ENCODE peak calls at places on chromosomes 5 and 9, in six cellular contexts. Q, L, F, D, J and B are unnamed samples.

GRCh38 chr9:16344343-16344742 is 526.1 kb downstream of the BNC2 start:
- DNase-seq in Q (no peak), L (no peak), F (no peak), D (no peak), J (no peak), B (no peak)

GRCh38 chr5:176387384-176387925 is 943 bp downstream of the NOP16 start:
- DNase-seq in Q (no peak), L (no peak), F (no peak), D (no peak), J (no peak), B (no peak)

GRCh38 chr5:145752947-145753346 is 82.2 kb downstream of the PRELID2 start:
- DNase-seq in Q (no peak), L (no peak), F (no peak), D (no peak), J (no peak), B (no peak)

GRCh38 chr5:56055287-56055686 is 60.5 kb upstream of the IL6ST start:
- DNase-seq in Q (no peak), L (no peak), F (no peak), D (no peak), J (no peak), B (no peak)

GRCh38 chr9:6219981-6220380 is 4.4 kb downstream of the IL33 start:
- DNase-seq in Q (no peak), L (no peak), F (no peak), D (no peak), J (no peak), B (no peak)

GRCh38 chr9:90433398-90433890 is 209.2 kb downstream of the DIRAS2 start:
- DNase-seq in Q (no peak), L (peak), F (no peak), D (no peak), J (peak), B (no peak)

GRCh38 chr5:79318935-79319614 is 83.1 kb downstream of the JMY start:
- DNase-seq in Q (no peak), L (no peak), F (no peak), D (no peak), J (peak), B (no peak)

GRCh38 chr5:74641778-74642542 is 1.4 kb upstream of the ENC1 start:
- DNase-seq in Q (peak), L (peak), F (no peak), D (no peak), J (peak), B (no peak)

GRCh38 chr5:77225531-77225930 is 15.1 kb downstream of the PDE8B start:
- DNase-seq in Q (no peak), L (no peak), F (no peak), D (no peak), J (no peak), B (no peak)

GRCh38 chr5:169003721-169004481 is 297.0 kb downstream of the SLIT3 start:
- DNase-seq in Q (no peak), L (no peak), F (no peak), D (no peak), J (no peak), B (no peak)

GRCh38 chr9:129812385-129812784 is 9.4 kb downstream of the TOR1B start:
- DNase-seq in Q (no peak), L (no peak), F (no peak), D (no peak), J (no peak), B (no peak)
- TF ChIP-seq POLR2A in Q (no peak), L (no peak), F (no peak), D (peak), J (peak), B (no peak)

DNA sequence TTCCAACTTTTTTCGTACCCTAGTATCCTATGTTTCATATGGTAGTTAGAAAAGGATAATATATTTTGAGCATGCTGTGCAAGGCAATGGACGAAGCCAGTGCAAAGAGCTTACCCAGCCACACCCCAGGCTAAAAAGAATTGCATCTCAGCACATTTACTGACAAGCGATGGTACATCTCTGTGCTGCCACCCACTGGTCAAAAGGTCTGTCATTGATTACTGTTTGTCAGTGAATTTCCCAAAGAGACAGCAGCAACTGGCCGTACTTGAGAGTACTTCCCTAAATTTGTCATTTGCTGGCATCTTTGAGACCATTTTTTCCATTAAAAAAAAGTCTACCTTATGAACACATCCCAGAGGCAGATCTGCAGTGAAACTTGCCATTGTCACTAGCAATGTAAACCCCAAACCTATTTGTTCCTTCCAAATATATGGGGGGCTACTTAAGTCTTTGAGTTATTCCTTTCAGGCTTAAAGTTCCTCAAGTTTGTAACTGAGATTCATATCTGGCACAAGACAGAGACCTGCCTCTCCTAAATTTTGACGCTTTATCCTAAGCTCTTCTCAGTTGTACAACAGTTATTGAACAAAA is 184.3 kb downstream of the CTNND2 start:
- DNase-seq in Q (peak), L (peak), F (no peak), D (no peak), J (peak), B (no peak)
- TF ChIP-seq TAF1 in Q (no peak), L (no peak), F (no peak), D (no peak), J (no peak), B (no peak)

DNA sequence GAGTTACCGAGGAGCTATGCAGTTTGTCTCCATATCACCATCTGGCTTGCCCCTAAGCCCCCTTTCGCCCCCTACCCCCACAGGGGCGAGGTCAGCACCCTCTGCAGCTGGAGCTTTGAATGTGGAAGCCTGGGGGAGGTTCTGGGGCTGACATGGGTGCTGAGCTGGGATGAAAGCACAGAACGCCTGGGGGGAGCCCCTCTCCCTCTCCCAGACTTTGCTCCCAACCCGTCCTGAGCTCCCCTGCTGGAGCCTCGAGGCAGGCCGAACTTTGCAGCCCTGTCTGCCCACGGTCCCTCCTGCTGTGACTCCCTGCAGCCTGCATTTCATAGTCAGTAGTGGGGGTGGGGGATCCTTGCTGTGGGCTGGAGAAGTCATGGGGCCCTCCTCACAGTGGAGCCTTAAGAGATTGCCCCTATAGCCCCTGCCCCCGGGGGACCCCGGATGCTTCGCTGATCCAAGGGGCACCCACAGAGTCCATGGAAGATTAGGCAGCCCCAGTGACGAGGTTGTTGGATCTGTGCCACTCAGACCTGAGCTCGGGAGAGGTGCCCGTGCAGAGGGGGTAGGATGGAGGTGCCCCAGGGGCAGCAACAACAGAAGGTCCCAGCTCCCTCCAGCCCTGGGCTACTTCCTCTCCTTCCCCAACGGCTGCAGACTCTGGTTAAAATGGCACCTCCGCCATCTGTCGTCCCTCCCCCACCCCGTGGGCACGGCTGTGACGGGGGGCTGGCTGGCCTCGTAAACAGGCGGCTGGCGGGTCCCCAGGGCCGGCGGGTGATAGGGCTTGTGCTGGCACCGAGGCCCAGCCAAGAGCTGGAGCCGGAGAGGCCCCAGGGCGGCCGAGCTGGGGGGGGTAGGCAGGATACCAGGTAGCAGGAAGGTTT is 162.0 kb downstream of the C9orf50 start:
- DNase-seq in Q (no peak), L (no peak), F (no peak), D (no peak), J (no peak), B (no peak)
- TF ChIP-seq POLR2AphosphoS5 in Q (no peak), L (no peak), F (no peak), D (no peak), J (no peak), B (no peak)

GRCh38 chr5:6712582-6713273 is 504 bp upstream of the TENT4A start:
- DNase-seq in Q (peak), L (peak), F (peak), D (peak), J (peak), B (peak)
- TF ChIP-seq POLR2A in Q (peak), L (peak), F (peak), D (peak), J (peak), B (peak)

DNA sequence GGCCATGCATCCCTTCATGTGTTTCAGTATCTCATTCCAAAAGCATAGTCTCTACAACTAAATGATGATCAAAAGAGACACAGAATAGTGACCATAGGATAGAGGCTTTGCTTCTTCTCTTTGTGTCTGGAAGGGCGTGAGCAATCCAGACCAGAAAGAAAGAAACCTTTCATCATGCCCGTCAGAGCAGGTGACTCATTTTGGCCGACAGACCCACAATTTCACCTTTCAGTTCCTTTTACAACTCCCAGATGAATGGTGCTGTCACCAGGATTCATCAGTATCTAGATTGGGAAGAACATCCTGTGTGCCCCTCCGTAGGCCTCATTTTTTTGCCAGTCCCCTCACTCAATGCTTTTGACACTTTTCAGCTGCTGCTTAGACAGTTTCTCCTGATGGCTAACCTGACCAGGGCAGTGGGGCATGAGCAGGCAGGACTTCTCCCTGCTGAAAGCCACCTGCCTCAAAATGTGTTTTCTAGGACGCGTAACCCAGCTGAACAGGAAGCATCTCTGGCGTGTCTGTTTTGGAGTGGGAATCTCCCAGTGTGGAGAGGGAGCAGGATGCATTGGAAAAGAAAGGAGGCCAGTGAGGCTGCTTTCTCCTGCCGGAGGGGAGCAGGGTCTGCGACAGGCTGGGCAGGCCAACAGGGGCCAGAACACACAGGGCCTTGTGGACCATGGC is 21.2 kb downstream of the ABLIM3 start:
- DNase-seq in Q (peak), L (no peak), F (no peak), D (peak), J (no peak), B (no peak)
- TF ChIP-seq TAF1 in Q (no peak), L (no peak), F (no peak), D (no peak), J (no peak), B (no peak)